ENCODE peak calls at places on chromosome 5, in nine cellular contexts. One of them, this sample, is unnamed.

GRCh38 chr5:51495672-51496071 is 112.4 kb downstream of the ISL1 start:
- DNase-seq in breast epithelium: no peak
- DNase-seq in IMR-90: peak; percentile 6
- DNase-seq in spleen: no peak
- DNase-seq in tibial nerve: no peak
- DNase-seq in sigmoid colon: no peak
- DNase-seq in vagina: no peak
- DNase-seq in HepG2: no peak
- DNase-seq in body of pancreas: no peak
- DNase-seq in this sample: no peak

GRCh38 chr5:33231214-33231710 is 209.5 kb upstream of the TARS1 start:
- DNase-seq in breast epithelium: no peak
- DNase-seq in IMR-90: peak; percentile 4
- DNase-seq in spleen: no peak
- DNase-seq in tibial nerve: no peak
- DNase-seq in sigmoid colon: no peak
- DNase-seq in vagina: no peak
- DNase-seq in HepG2: no peak
- DNase-seq in body of pancreas: no peak
- DNase-seq in this sample: no peak

GRCh38 chr5:152437861-152438260 is 32.8 kb upstream of the NMUR2 start:
- DNase-seq in breast epithelium: no peak
- DNase-seq in IMR-90: no peak
- DNase-seq in spleen: no peak
- DNase-seq in tibial nerve: no peak
- DNase-seq in sigmoid colon: no peak
- DNase-seq in vagina: no peak
- DNase-seq in HepG2: no peak
- DNase-seq in body of pancreas: no peak
- DNase-seq in this sample: no peak

GRCh38 chr5:134248271-134248670 is 22.4 kb upstream of the PPP2CA start:
- DNase-seq in breast epithelium: no peak
- DNase-seq in IMR-90: peak; percentile 17
- DNase-seq in spleen: no peak
- DNase-seq in tibial nerve: no peak
- DNase-seq in sigmoid colon: no peak
- DNase-seq in vagina: no peak
- DNase-seq in HepG2: no peak
- DNase-seq in body of pancreas: no peak
- DNase-seq in this sample: no peak

GRCh38 chr5:135724475-135725065 is 109.9 kb upstream of the SLC25A48 start:
- DNase-seq in breast epithelium: no peak
- DNase-seq in IMR-90: no peak
- DNase-seq in spleen: no peak
- DNase-seq in tibial nerve: no peak
- DNase-seq in sigmoid colon: no peak
- DNase-seq in vagina: no peak
- DNase-seq in HepG2: no peak
- DNase-seq in body of pancreas: no peak
- DNase-seq in this sample: no peak

GRCh38 chr5:135208555-135209494 is 174.8 kb upstream of the PITX1 start:
- DNase-seq in breast epithelium: no peak
- DNase-seq in IMR-90: peak; percentile 98
- DNase-seq in spleen: peak; percentile 64
- DNase-seq in tibial nerve: no peak
- DNase-seq in sigmoid colon: peak; percentile 79
- DNase-seq in vagina: peak; percentile 80
- DNase-seq in HepG2: peak; percentile 79
- DNase-seq in body of pancreas: no peak
- DNase-seq in this sample: no peak

GRCh38 chr5:116521173-116521872 is 53.3 kb downstream of the SEMA6A start:
- DNase-seq in breast epithelium: no peak
- DNase-seq in IMR-90: no peak
- DNase-seq in spleen: no peak
- DNase-seq in tibial nerve: no peak
- DNase-seq in sigmoid colon: no peak
- DNase-seq in vagina: no peak
- DNase-seq in HepG2: no peak
- DNase-seq in body of pancreas: no peak
- DNase-seq in this sample: no peak

GRCh38 chr5:176157656-176158055 is 80.6 kb upstream of the SIMC1 start:
- DNase-seq in breast epithelium: no peak
- DNase-seq in IMR-90: peak; percentile 71
- DNase-seq in spleen: no peak
- DNase-seq in tibial nerve: no peak
- DNase-seq in sigmoid colon: no peak
- DNase-seq in vagina: no peak
- DNase-seq in HepG2: no peak
- DNase-seq in body of pancreas: no peak
- DNase-seq in this sample: no peak

GRCh38 chr5:150448353-150448752 is 1.2 kb downstream of the RPS14 start:
- DNase-seq in breast epithelium: no peak
- DNase-seq in IMR-90: no peak
- DNase-seq in spleen: no peak
- DNase-seq in tibial nerve: no peak
- DNase-seq in sigmoid colon: no peak
- DNase-seq in vagina: no peak
- DNase-seq in HepG2: no peak
- DNase-seq in body of pancreas: no peak
- DNase-seq in this sample: peak; percentile 57

GRCh38 chr5:11564716-11565115 is 339.5 kb downstream of the CTNND2 start:
- DNase-seq in breast epithelium: no peak
- DNase-seq in IMR-90: no peak
- DNase-seq in spleen: no peak
- DNase-seq in tibial nerve: no peak
- DNase-seq in sigmoid colon: no peak
- DNase-seq in vagina: no peak
- DNase-seq in HepG2: no peak
- DNase-seq in body of pancreas: no peak
- DNase-seq in this sample: no peak

GRCh38 chr5:19855929-19856328 is 132.1 kb downstream of the CDH18 start:
- DNase-seq in breast epithelium: no peak
- DNase-seq in IMR-90: peak; percentile 73
- DNase-seq in spleen: no peak
- DNase-seq in tibial nerve: no peak
- DNase-seq in sigmoid colon: no peak
- DNase-seq in vagina: no peak
- DNase-seq in HepG2: no peak
- DNase-seq in body of pancreas: peak; percentile 11
- DNase-seq in this sample: no peak

GRCh38 chr5:41835625-41836024 is 34.6 kb downstream of the OXCT1 start:
- DNase-seq in breast epithelium: no peak
- DNase-seq in IMR-90: peak; percentile 92
- DNase-seq in spleen: no peak
- DNase-seq in tibial nerve: no peak
- DNase-seq in sigmoid colon: peak; percentile 70
- DNase-seq in vagina: no peak
- DNase-seq in HepG2: no peak
- DNase-seq in body of pancreas: peak; percentile 17
- DNase-seq in this sample: no peak

GRCh38 chr5:147507480-147508126 is 2.3 kb downstream of the DPYSL3 start:
- DNase-seq in breast epithelium: no peak
- DNase-seq in IMR-90: peak; percentile 78
- DNase-seq in spleen: no peak
- DNase-seq in tibial nerve: no peak
- DNase-seq in sigmoid colon: peak; percentile 82
- DNase-seq in vagina: no peak
- DNase-seq in HepG2: no peak
- DNase-seq in body of pancreas: no peak
- DNase-seq in this sample: no peak

GRCh38 chr5:32540446-32540845 is 44.9 kb upstream of the SUB1 start:
- DNase-seq in breast epithelium: no peak
- DNase-seq in IMR-90: no peak
- DNase-seq in spleen: no peak
- DNase-seq in tibial nerve: no peak
- DNase-seq in sigmoid colon: no peak
- DNase-seq in vagina: no peak
- DNase-seq in HepG2: no peak
- DNase-seq in body of pancreas: no peak
- DNase-seq in this sample: no peak

GRCh38 chr5:153237671-153238332 is 252.7 kb upstream of the GRIA1 start:
- DNase-seq in breast epithelium: no peak
- DNase-seq in IMR-90: no peak
- DNase-seq in spleen: no peak
- DNase-seq in tibial nerve: no peak
- DNase-seq in sigmoid colon: no peak
- DNase-seq in vagina: no peak
- DNase-seq in HepG2: no peak
- DNase-seq in body of pancreas: no peak
- DNase-seq in this sample: no peak

DNA sequence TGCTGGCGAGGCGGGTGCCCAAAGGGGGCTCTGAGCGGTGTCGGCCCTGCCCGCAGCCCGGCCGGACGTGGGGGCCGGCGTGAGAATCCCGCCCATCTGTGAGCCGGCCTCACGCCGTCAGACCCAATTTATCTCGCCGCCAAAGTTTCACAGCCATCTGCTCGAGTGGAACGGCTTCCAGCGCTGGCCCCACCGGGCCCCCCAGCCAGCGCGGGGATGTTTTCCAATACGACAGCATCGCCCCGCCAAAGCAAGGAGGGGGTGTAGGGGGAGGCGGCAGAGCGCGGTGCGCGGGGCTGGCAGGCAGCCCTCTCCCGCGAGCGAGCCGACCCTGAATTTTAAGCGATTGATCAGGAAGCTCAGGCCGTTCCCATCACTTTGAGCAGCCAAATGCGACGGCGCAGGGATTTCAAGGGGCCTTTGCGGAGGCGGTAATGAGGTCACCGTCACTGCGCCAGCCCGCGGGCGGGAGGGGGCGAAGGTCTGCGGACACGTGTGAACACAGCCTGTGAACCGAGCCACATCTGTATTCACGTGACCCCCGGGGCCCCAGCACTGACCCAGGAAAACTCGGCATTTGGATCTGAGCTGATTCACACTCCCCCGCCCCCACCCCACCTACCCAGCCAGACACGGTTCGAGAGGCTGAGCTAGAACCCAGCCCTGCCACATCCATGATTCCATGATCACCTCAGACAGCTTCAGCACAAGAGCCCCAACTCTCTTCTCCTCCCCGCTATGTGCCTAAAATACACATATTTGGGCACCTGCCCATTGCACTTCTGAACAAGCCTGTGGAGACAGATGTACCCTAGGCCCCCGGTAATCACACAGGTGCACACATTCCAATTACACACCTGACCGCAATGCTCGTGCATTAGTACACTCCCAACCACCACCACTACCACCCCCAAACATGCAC is 47.8 kb upstream of the PSD2 start:
- DNase-seq in breast epithelium: no peak
- DNase-seq in IMR-90: peak; percentile 81
- DNase-seq in spleen: peak; percentile 86
- DNase-seq in tibial nerve: no peak
- DNase-seq in sigmoid colon: peak; percentile 80
- DNase-seq in vagina: no peak
- DNase-seq in HepG2: no peak
- DNase-seq in body of pancreas: peak; percentile 65
- DNase-seq in this sample: peak; percentile 12
- TF ChIP-seq POLR2A in breast epithelium: no peak
- TF ChIP-seq POLR2A in IMR-90: no peak
- TF ChIP-seq POLR2A in spleen: no peak
- TF ChIP-seq POLR2A in tibial nerve: no peak
- TF ChIP-seq POLR2A in sigmoid colon: no peak
- TF ChIP-seq POLR2A in vagina: no peak
- TF ChIP-seq POLR2A in HepG2: no peak
- TF ChIP-seq POLR2A in body of pancreas: peak; percentile 12
- TF ChIP-seq POLR2A in this sample: no peak

GRCh38 chr5:108747111-108748009 is at the start of gene FER:
- DNase-seq in breast epithelium: no peak
- DNase-seq in IMR-90: peak; percentile 79
- DNase-seq in spleen: no peak
- DNase-seq in tibial nerve: no peak
- DNase-seq in sigmoid colon: no peak
- DNase-seq in vagina: no peak
- DNase-seq in HepG2: peak; percentile 12
- DNase-seq in body of pancreas: peak; percentile 33
- DNase-seq in this sample: peak; percentile 84
- TF ChIP-seq POLR2A in breast epithelium: no peak
- TF ChIP-seq POLR2A in IMR-90: no peak
- TF ChIP-seq POLR2A in spleen: no peak
- TF ChIP-seq POLR2A in tibial nerve: peak; percentile 46
- TF ChIP-seq POLR2A in sigmoid colon: no peak
- TF ChIP-seq POLR2A in vagina: peak; percentile 15
- TF ChIP-seq POLR2A in HepG2: no peak
- TF ChIP-seq POLR2A in body of pancreas: no peak
- TF ChIP-seq POLR2A in this sample: no peak

GRCh38 chr5:88761939-88762338 is 121.0 kb downstream of the MEF2C start:
- DNase-seq in breast epithelium: no peak
- DNase-seq in IMR-90: no peak
- DNase-seq in spleen: no peak
- DNase-seq in tibial nerve: no peak
- DNase-seq in sigmoid colon: no peak
- DNase-seq in vagina: no peak
- DNase-seq in HepG2: no peak
- DNase-seq in body of pancreas: no peak
- DNase-seq in this sample: no peak
- TF ChIP-seq POLR2A in breast epithelium: no peak
- TF ChIP-seq POLR2A in IMR-90: no peak
- TF ChIP-seq POLR2A in spleen: no peak
- TF ChIP-seq POLR2A in tibial nerve: no peak
- TF ChIP-seq POLR2A in sigmoid colon: no peak
- TF ChIP-seq POLR2A in vagina: no peak
- TF ChIP-seq POLR2A in HepG2: no peak
- TF ChIP-seq POLR2A in body of pancreas: no peak
- TF ChIP-seq POLR2A in this sample: no peak

DNA sequence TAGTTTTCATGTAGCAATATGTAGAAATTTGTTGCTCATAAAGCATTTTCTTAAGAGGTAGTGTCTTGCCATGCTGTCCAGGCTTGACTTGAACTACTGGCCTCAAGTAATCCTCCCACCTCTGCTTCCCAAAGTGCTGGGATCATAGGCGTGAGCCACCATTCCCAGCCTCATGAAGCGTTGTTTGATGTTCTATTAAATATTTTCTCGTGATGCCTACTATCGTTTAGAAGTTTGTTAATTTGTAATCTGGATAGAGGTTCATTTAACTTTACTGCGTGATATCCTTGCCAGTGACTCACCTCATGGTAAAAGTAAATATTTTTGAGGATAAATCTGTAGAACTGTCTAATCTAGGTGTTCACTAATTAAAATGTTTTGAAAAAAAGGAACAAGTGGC is 82.6 kb downstream of the VCAN start:
- DNase-seq in breast epithelium: no peak
- DNase-seq in IMR-90: no peak
- DNase-seq in spleen: no peak
- DNase-seq in tibial nerve: no peak
- DNase-seq in sigmoid colon: no peak
- DNase-seq in vagina: no peak
- DNase-seq in HepG2: no peak
- DNase-seq in body of pancreas: no peak
- DNase-seq in this sample: no peak
- TF ChIP-seq POLR2A in breast epithelium: no peak
- TF ChIP-seq POLR2A in IMR-90: no peak
- TF ChIP-seq POLR2A in spleen: no peak
- TF ChIP-seq POLR2A in tibial nerve: no peak
- TF ChIP-seq POLR2A in sigmoid colon: no peak
- TF ChIP-seq POLR2A in vagina: no peak
- TF ChIP-seq POLR2A in HepG2: no peak
- TF ChIP-seq POLR2A in body of pancreas: no peak
- TF ChIP-seq POLR2A in this sample: no peak